ENCODE peak calls at places on chromosome 22, in five cellular contexts. Z, S, U, M and A are unnamed samples.

GRCh38 chr22:49913026-49913425 is 5.2 kb downstream of the ALG12 start:
- DNase-seq in Z (no peak), S (no peak), M (no peak), U (no peak), A (no peak)

GRCh38 chr22:36356708-36357694 is 30.8 kb downstream of the MYH9 start:
- DNase-seq in S (no peak), M (no peak), U (no peak), Z (peak), A (no peak)

GRCh38 chr22:49325531-49326395 is 501.9 kb downstream of the BRD1 start:
- DNase-seq in U (no peak), M (no peak), S (peak), Z (no peak), A (peak)

GRCh38 chr22:35044607-35045390 is 21.2 kb upstream of the ISX start:
- DNase-seq in M (no peak), U (no peak), Z (no peak), S (no peak), A (no peak)

GRCh38 chr22:49855491-49855911 is 1.9 kb downstream of the ZBED4 start:
- DNase-seq in S (no peak), U (no peak), Z (no peak), M (no peak), A (no peak)

GRCh38 chr22:46895753-46896152 is 133.3 kb downstream of the TBC1D22A start:
- DNase-seq in U (no peak), Z (no peak), S (no peak), M (no peak), A (no peak)

GRCh38 chr22:46612904-46613605 is 7.1 kb upstream of the GRAMD4 start:
- DNase-seq in M (no peak), S (no peak), Z (peak), U (no peak), A (no peak)

GRCh38 chr22:39297490-39298193 is 21.8 kb downstream of the RPL3 start:
- DNase-seq in M (no peak), Z (no peak), S (no peak), U (no peak), A (no peak)

GRCh38 chr22:19931514-19931913 is 10.1 kb upstream of the COMT start:
- DNase-seq in Z (no peak), S (no peak), M (no peak), U (no peak), A (no peak)

GRCh38 chr22:44924724-44925123 is 85.1 kb downstream of the PHF21B start:
- DNase-seq in M (no peak), S (no peak), U (no peak), Z (no peak), A (no peak)

GRCh38 chr22:19407649-19408606 is 23.6 kb downstream of the HIRA start:
- DNase-seq in M (no peak), Z (no peak), U (no peak), S (no peak), A (no peak)

GRCh38 chr22:37624017-37624365 is 15.4 kb downstream of the GGA1 start:
- DNase-seq in Z (no peak), S (no peak), M (no peak), U (no peak), A (peak)

GRCh38 chr22:17266261-17266971 is 47.2 kb upstream of the ADA2 start:
- DNase-seq in U (no peak), S (peak), Z (no peak), M (peak), A (no peak)

GRCh38 chr22:20530368-20531153 is 23.2 kb downstream of the MED15 start:
- DNase-seq in S (no peak), M (no peak), Z (no peak), U (peak), A (no peak)

GRCh38 chr22:26544489-26544888 is 32.2 kb upstream of the TFIP11 start:
- DNase-seq in Z (no peak), U (no peak), S (no peak), M (no peak), A (no peak)

GRCh38 chr22:24009227-24010017 is 1.7 kb upstream of the CABIN1 start:
- DNase-seq in U (no peak), Z (no peak), M (no peak), S (no peak), A (no peak)

GRCh38 chr22:17562906-17563870 is at the start of gene SLC25A18:
- DNase-seq in Z (no peak), U (no peak), M (peak), S (no peak), A (no peak)

GRCh38 chr22:38135133-38135706 is 24.7 kb upstream of the BAIAP2L2 start:
- DNase-seq in Z (no peak), S (no peak), M (no peak), U (peak), A (peak)

GRCh38 chr22:39197578-39197977 is 45.1 kb upstream of the CBX7 start:
- DNase-seq in S (no peak), M (no peak), Z (no peak), U (no peak), A (peak)

GRCh38 chr22:22469527-22469926 is 39.0 kb downstream of the ZNF280B start:
- DNase-seq in S (no peak), Z (no peak), M (no peak), U (no peak), A (no peak)

GRCh38 chr22:41731609-41732008 is 32.3 kb downstream of the MEI1 start:
- DNase-seq in Z (no peak), S (no peak), U (no peak), M (no peak), A (no peak)

GRCh38 chr22:33922268-33922667 is 2.0 kb upstream of the LARGE1 start:
- DNase-seq in M (peak), S (peak), U (peak), Z (no peak), A (peak)

GRCh38 chr22:37807410-37808293 is at the start of gene GCAT:
- DNase-seq in Z (peak), S (peak), U (peak), M (peak), A (peak)

GRCh38 chr22:17370036-17370765 is 941 bp downstream of the CECR2 start:
- DNase-seq in Z (no peak), S (peak), M (peak), U (no peak), A (no peak)

GRCh38 chr22:31812977-31813605 is 59.3 kb downstream of the DEPDC5 start:
- DNase-seq in U (no peak), S (no peak), Z (no peak), M (no peak), A (no peak)

GRCh38 chr22:39173787-39174497 is 21.5 kb upstream of the CBX7 start:
- DNase-seq in Z (peak), M (no peak), U (no peak), S (no peak), A (no peak)

GRCh38 chr22:23179381-23180294 is 671 bp upstream of the BCR start:
- DNase-seq in M (peak), S (no peak), U (no peak), Z (no peak), A (peak)

GRCh38 chr22:45538284-45538683 is 35.6 kb downstream of the FBLN1 start:
- DNase-seq in S (no peak), U (no peak), Z (no peak), M (no peak), A (no peak)

GRCh38 chr22:38718414-38718813 is 12.7 kb downstream of the GTPBP1 start:
- DNase-seq in M (peak), U (peak), Z (no peak), S (no peak), A (no peak)

GRCh38 chr22:41687901-41688364 is 734 bp downstream of the SNU13 start:
- DNase-seq in S (peak), M (no peak), Z (peak), U (no peak), A (no peak)

GRCh38 chr22:19874307-19875060 is 19.8 kb upstream of the GNB1L start:
- DNase-seq in S (peak), M (peak), Z (no peak), U (no peak), A (peak)